ENCODE peak calls at places on chromosomes 12 and 14, in six cellular contexts. One of them, this sample, is unnamed.

GRCh38 chr14:90599748-90600507 is 203.1 kb downstream of the CALM1 start:
- DNase-seq in ascending aorta: no peak
- DNase-seq in activated CD4-positive, alpha-beta T cell treated with anti-CD3 and anti-CD28 coated beads, Interleukin-2, amount 50 U/mL, for 1 hour: no peak
- DNase-seq in EH: peak; percentile 11
- DNase-seq in thyroid gland: peak; percentile 75
- DNase-seq in KG1: no peak
- DNase-seq in this sample: no peak

GRCh38 chr12:62260733-62261683 is 804 bp downstream of the USP15 start:
- DNase-seq in ascending aorta: no peak
- DNase-seq in activated CD4-positive, alpha-beta T cell treated with anti-CD3 and anti-CD28 coated beads, Interleukin-2, amount 50 U/mL, for 1 hour: peak; percentile 44
- DNase-seq in EH: peak; percentile 51
- DNase-seq in thyroid gland: peak; percentile 14
- DNase-seq in KG1: peak; percentile 11
- DNase-seq in this sample: peak; percentile 51

GRCh38 chr12:92854344-92854743 is 74.8 kb downstream of the EEA1 start:
- DNase-seq in ascending aorta: no peak
- DNase-seq in activated CD4-positive, alpha-beta T cell treated with anti-CD3 and anti-CD28 coated beads, Interleukin-2, amount 50 U/mL, for 1 hour: no peak
- DNase-seq in EH: no peak
- DNase-seq in thyroid gland: no peak
- DNase-seq in KG1: no peak
- DNase-seq in this sample: no peak

GRCh38 chr14:96584907-96585671 is 82.9 kb downstream of the PAPOLA start:
- DNase-seq in ascending aorta: no peak
- DNase-seq in activated CD4-positive, alpha-beta T cell treated with anti-CD3 and anti-CD28 coated beads, Interleukin-2, amount 50 U/mL, for 1 hour: no peak
- DNase-seq in EH: no peak
- DNase-seq in thyroid gland: no peak
- DNase-seq in KG1: no peak
- DNase-seq in this sample: no peak

GRCh38 chr14:92464156-92464555 is 49.4 kb upstream of the RIN3 start:
- DNase-seq in ascending aorta: peak; percentile 41
- DNase-seq in activated CD4-positive, alpha-beta T cell treated with anti-CD3 and anti-CD28 coated beads, Interleukin-2, amount 50 U/mL, for 1 hour: no peak
- DNase-seq in EH: no peak
- DNase-seq in thyroid gland: no peak
- DNase-seq in KG1: no peak
- DNase-seq in this sample: no peak

GRCh38 chr12:28191690-28192089 is 1.4 kb downstream of the CCDC91 start:
- DNase-seq in ascending aorta: peak; percentile 63
- DNase-seq in activated CD4-positive, alpha-beta T cell treated with anti-CD3 and anti-CD28 coated beads, Interleukin-2, amount 50 U/mL, for 1 hour: peak; percentile 26
- DNase-seq in EH: no peak
- DNase-seq in thyroid gland: peak; percentile 1
- DNase-seq in KG1: no peak
- DNase-seq in this sample: peak; percentile 21

GRCh38 chr12:95788637-95789036 is 1.9 kb downstream of the NTN4 start:
- DNase-seq in ascending aorta: no peak
- DNase-seq in activated CD4-positive, alpha-beta T cell treated with anti-CD3 and anti-CD28 coated beads, Interleukin-2, amount 50 U/mL, for 1 hour: no peak
- DNase-seq in EH: peak; percentile 72
- DNase-seq in thyroid gland: no peak
- DNase-seq in KG1: no peak
- DNase-seq in this sample: no peak

GRCh38 chr12:45730116-45730841 is 773 bp downstream of the ARID2 start:
- DNase-seq in ascending aorta: peak; percentile 68
- DNase-seq in activated CD4-positive, alpha-beta T cell treated with anti-CD3 and anti-CD28 coated beads, Interleukin-2, amount 50 U/mL, for 1 hour: peak; percentile 58
- DNase-seq in EH: peak; percentile 63
- DNase-seq in thyroid gland: peak; percentile 47
- DNase-seq in KG1: peak; percentile 56
- DNase-seq in this sample: peak; percentile 58

GRCh38 chr12:25051583-25052190 is 102.8 kb upstream of the BCAT1 start:
- DNase-seq in ascending aorta: no peak
- DNase-seq in activated CD4-positive, alpha-beta T cell treated with anti-CD3 and anti-CD28 coated beads, Interleukin-2, amount 50 U/mL, for 1 hour: peak; percentile 34
- DNase-seq in EH: no peak
- DNase-seq in thyroid gland: no peak
- DNase-seq in KG1: peak; percentile 74
- DNase-seq in this sample: no peak

GRCh38 chr12:55720894-55721444 is 776 bp downstream of the RDH5 start:
- DNase-seq in ascending aorta: peak; percentile 97
- DNase-seq in activated CD4-positive, alpha-beta T cell treated with anti-CD3 and anti-CD28 coated beads, Interleukin-2, amount 50 U/mL, for 1 hour: no peak
- DNase-seq in EH: peak; percentile 97
- DNase-seq in thyroid gland: peak; percentile 38
- DNase-seq in KG1: no peak
- DNase-seq in this sample: no peak

GRCh38 chr12:109358154-109358869 is 10.6 kb downstream of the MYO1H start:
- DNase-seq in ascending aorta: no peak
- DNase-seq in activated CD4-positive, alpha-beta T cell treated with anti-CD3 and anti-CD28 coated beads, Interleukin-2, amount 50 U/mL, for 1 hour: no peak
- DNase-seq in EH: no peak
- DNase-seq in thyroid gland: no peak
- DNase-seq in KG1: no peak
- DNase-seq in this sample: no peak

GRCh38 chr12:30953946-30954766 is 27.6 kb downstream of the TSPAN11 start:
- DNase-seq in ascending aorta: no peak
- DNase-seq in activated CD4-positive, alpha-beta T cell treated with anti-CD3 and anti-CD28 coated beads, Interleukin-2, amount 50 U/mL, for 1 hour: no peak
- DNase-seq in EH: no peak
- DNase-seq in thyroid gland: no peak
- DNase-seq in KG1: no peak
- DNase-seq in this sample: no peak

GRCh38 chr12:120654656-120655055 is 14.2 kb downstream of the CABP1 start:
- DNase-seq in ascending aorta: peak; percentile 86
- DNase-seq in activated CD4-positive, alpha-beta T cell treated with anti-CD3 and anti-CD28 coated beads, Interleukin-2, amount 50 U/mL, for 1 hour: no peak
- DNase-seq in EH: no peak
- DNase-seq in thyroid gland: no peak
- DNase-seq in KG1: no peak
- DNase-seq in this sample: no peak

GRCh38 chr12:92297932-92298681 is 152.5 kb upstream of the BTG1 start:
- DNase-seq in ascending aorta: no peak
- DNase-seq in activated CD4-positive, alpha-beta T cell treated with anti-CD3 and anti-CD28 coated beads, Interleukin-2, amount 50 U/mL, for 1 hour: no peak
- DNase-seq in EH: peak; percentile 86
- DNase-seq in thyroid gland: no peak
- DNase-seq in KG1: no peak
- DNase-seq in this sample: no peak

GRCh38 chr14:36510078-36510799 is 9.8 kb downstream of the NKX2-1 start:
- DNase-seq in ascending aorta: no peak
- DNase-seq in activated CD4-positive, alpha-beta T cell treated with anti-CD3 and anti-CD28 coated beads, Interleukin-2, amount 50 U/mL, for 1 hour: no peak
- DNase-seq in EH: no peak
- DNase-seq in thyroid gland: peak; percentile 90
- DNase-seq in KG1: no peak
- DNase-seq in this sample: no peak

GRCh38 chr14:22570132-22570949 is 18.7 kb downstream of the DAD1 start:
- DNase-seq in ascending aorta: peak; percentile 90
- DNase-seq in activated CD4-positive, alpha-beta T cell treated with anti-CD3 and anti-CD28 coated beads, Interleukin-2, amount 50 U/mL, for 1 hour: peak; percentile 74
- DNase-seq in EH: peak; percentile 78
- DNase-seq in thyroid gland: peak; percentile 85
- DNase-seq in KG1: peak; percentile 46
- DNase-seq in this sample: peak; percentile 67

GRCh38 chr14:73777420-73777819 is 63.2 kb upstream of the PNMA1 start:
- DNase-seq in ascending aorta: no peak
- DNase-seq in activated CD4-positive, alpha-beta T cell treated with anti-CD3 and anti-CD28 coated beads, Interleukin-2, amount 50 U/mL, for 1 hour: no peak
- DNase-seq in EH: no peak
- DNase-seq in thyroid gland: peak; percentile 73
- DNase-seq in KG1: no peak
- DNase-seq in this sample: no peak

GRCh38 chr14:98379829-98380228 is 892.2 kb downstream of the BCL11B start:
- DNase-seq in ascending aorta: no peak
- DNase-seq in activated CD4-positive, alpha-beta T cell treated with anti-CD3 and anti-CD28 coated beads, Interleukin-2, amount 50 U/mL, for 1 hour: no peak
- DNase-seq in EH: no peak
- DNase-seq in thyroid gland: no peak
- DNase-seq in KG1: no peak
- DNase-seq in this sample: no peak

GRCh38 chr14:84108746-84109457 is 1421.0 kb upstream of the FLRT2 start:
- DNase-seq in ascending aorta: no peak
- DNase-seq in activated CD4-positive, alpha-beta T cell treated with anti-CD3 and anti-CD28 coated beads, Interleukin-2, amount 50 U/mL, for 1 hour: no peak
- DNase-seq in EH: no peak
- DNase-seq in thyroid gland: no peak
- DNase-seq in KG1: no peak
- DNase-seq in this sample: no peak

GRCh38 chr14:101282418-101282817 is 278.9 kb upstream of the DIO3 start:
- DNase-seq in ascending aorta: no peak
- DNase-seq in activated CD4-positive, alpha-beta T cell treated with anti-CD3 and anti-CD28 coated beads, Interleukin-2, amount 50 U/mL, for 1 hour: no peak
- DNase-seq in EH: no peak
- DNase-seq in thyroid gland: no peak
- DNase-seq in KG1: no peak
- DNase-seq in this sample: no peak

GRCh38 chr14:26415618-26416123 is 182.2 kb downstream of the NOVA1 start:
- DNase-seq in ascending aorta: no peak
- DNase-seq in activated CD4-positive, alpha-beta T cell treated with anti-CD3 and anti-CD28 coated beads, Interleukin-2, amount 50 U/mL, for 1 hour: no peak
- DNase-seq in EH: no peak
- DNase-seq in thyroid gland: peak; percentile 5
- DNase-seq in KG1: no peak
- DNase-seq in this sample: no peak

GRCh38 chr14:35044939-35045797 is 904 bp upstream of the FAM177A1 start:
- DNase-seq in ascending aorta: no peak
- DNase-seq in activated CD4-positive, alpha-beta T cell treated with anti-CD3 and anti-CD28 coated beads, Interleukin-2, amount 50 U/mL, for 1 hour: no peak
- DNase-seq in EH: no peak
- DNase-seq in thyroid gland: no peak
- DNase-seq in KG1: no peak
- DNase-seq in this sample: no peak

GRCh38 chr12:57896139-57896436 is 45.3 kb upstream of the ATP23 start:
- DNase-seq in ascending aorta: no peak
- DNase-seq in activated CD4-positive, alpha-beta T cell treated with anti-CD3 and anti-CD28 coated beads, Interleukin-2, amount 50 U/mL, for 1 hour: no peak
- DNase-seq in EH: peak; percentile 37
- DNase-seq in thyroid gland: no peak
- DNase-seq in KG1: no peak
- DNase-seq in this sample: no peak

GRCh38 chr14:20630340-20631022 is 11.0 kb downstream of the OR6S1 start:
- DNase-seq in ascending aorta: no peak
- DNase-seq in activated CD4-positive, alpha-beta T cell treated with anti-CD3 and anti-CD28 coated beads, Interleukin-2, amount 50 U/mL, for 1 hour: peak; percentile 31
- DNase-seq in EH: peak; percentile 18
- DNase-seq in thyroid gland: no peak
- DNase-seq in KG1: peak; percentile 88
- DNase-seq in this sample: peak; percentile 43

GRCh38 chr12:114476159-114476558 is 70.2 kb upstream of the TBX5 start:
- DNase-seq in ascending aorta: no peak
- DNase-seq in activated CD4-positive, alpha-beta T cell treated with anti-CD3 and anti-CD28 coated beads, Interleukin-2, amount 50 U/mL, for 1 hour: no peak
- DNase-seq in EH: peak; percentile 69
- DNase-seq in thyroid gland: no peak
- DNase-seq in KG1: no peak
- DNase-seq in this sample: no peak

GRCh38 chr14:91244501-91244901 is at the start of gene GPR68:
- DNase-seq in ascending aorta: no peak
- DNase-seq in activated CD4-positive, alpha-beta T cell treated with anti-CD3 and anti-CD28 coated beads, Interleukin-2, amount 50 U/mL, for 1 hour: no peak
- DNase-seq in EH: peak; percentile 69
- DNase-seq in thyroid gland: no peak
- DNase-seq in KG1: peak; percentile 39
- DNase-seq in this sample: no peak

GRCh38 chr14:75820761-75821160 is 159.7 kb downstream of the TTLL5 start:
- DNase-seq in ascending aorta: no peak
- DNase-seq in activated CD4-positive, alpha-beta T cell treated with anti-CD3 and anti-CD28 coated beads, Interleukin-2, amount 50 U/mL, for 1 hour: no peak
- DNase-seq in EH: no peak
- DNase-seq in thyroid gland: no peak
- DNase-seq in KG1: no peak
- DNase-seq in this sample: no peak

GRCh38 chr12:58309806-58310205 is 368.4 kb downstream of the ATP23 start:
- DNase-seq in ascending aorta: no peak
- DNase-seq in activated CD4-positive, alpha-beta T cell treated with anti-CD3 and anti-CD28 coated beads, Interleukin-2, amount 50 U/mL, for 1 hour: no peak
- DNase-seq in EH: no peak
- DNase-seq in thyroid gland: peak; percentile 36
- DNase-seq in KG1: no peak
- DNase-seq in this sample: no peak

GRCh38 chr14:68864301-68864810 is 71.5 kb upstream of the ZFP36L1 start:
- DNase-seq in ascending aorta: peak; percentile 60
- DNase-seq in activated CD4-positive, alpha-beta T cell treated with anti-CD3 and anti-CD28 coated beads, Interleukin-2, amount 50 U/mL, for 1 hour: no peak
- DNase-seq in EH: no peak
- DNase-seq in thyroid gland: no peak
- DNase-seq in KG1: no peak
- DNase-seq in this sample: no peak

This sample was measured in D341Med.